ENCODE peak calls at places on chromosomes 11 and 22, in nine cellular contexts. R is activated T-helper 2 cell treated with anti-CD3 and anti-CD28 coated beads, Interferon-gamma antibody, Interleukin-2, Interleukin-4, amounts not matched to agents 10 μg/mL and 5 μg/mL and 100 μg/mL, durations not matched to agents 14 hours and 24 hours and 36 hours; O is activated CD4-positive, CD25-positive, alpha-beta regulatory T cell; C is left cardiac atrium; I is G401; U is heart left ventricle; A is NCI-H774; D is left ventricle myocardium superior; Y is central memory CD4-positive, alpha-beta T cell. P is an unnamed sample.

GRCh38 chr11:90556026-90556425 is 333.2 kb upstream of the CHORDC1 start:
- DNase-seq in R (no peak), O (no peak), C (no peak), I (no peak), U (no peak), A (no peak), D (no peak), Y (no peak), P (no peak)

GRCh38 chr22:48693377-48694135 is 1134.1 kb downstream of the BRD1 start:
- DNase-seq in R (no peak), O (no peak), C (no peak), I (no peak), U (no peak), A (no peak), D (no peak), Y (no peak), P (no peak)

GRCh38 chr11:63499874-63500273 is 6.0 kb upstream of the LGALS12 start:
- DNase-seq in R (no peak), O (no peak), C (no peak), I (no peak), U (no peak), A (no peak), D (no peak), Y (no peak), P (no peak)

GRCh38 chr11:75773595-75774353 is 5.2 kb downstream of the DGAT2 start:
- DNase-seq in R (no peak), O (no peak), C (peak), I (no peak), U (no peak), A (no peak), D (no peak), Y (no peak), P (no peak)

GRCh38 chr11:128823751-128824150 is 43.3 kb downstream of the KCNJ1 start:
- DNase-seq in R (no peak), O (no peak), C (no peak), I (no peak), U (no peak), A (no peak), D (no peak), Y (no peak), P (no peak)

GRCh38 chr11:111765320-111765983 is 737 bp downstream of the PPP2R1B start:
- DNase-seq in R (no peak), O (no peak), C (no peak), I (no peak), U (no peak), A (no peak), D (no peak), Y (no peak), P (no peak)

GRCh38 chr11:126997641-126998040 is 2.9 kb downstream of the KIRREL3 start:
- DNase-seq in R (no peak), O (no peak), C (no peak), I (peak), U (no peak), A (no peak), D (no peak), Y (no peak), P (no peak)

GRCh38 chr11:65588199-65589054 is 7.2 kb downstream of the KCNK7 start:
- DNase-seq in R (peak), O (peak), C (no peak), I (peak), U (peak), A (peak), D (peak), Y (peak), P (no peak)

GRCh38 chr11:114075891-114076441 is 16.5 kb downstream of the ZBTB16 start:
- DNase-seq in R (no peak), O (no peak), C (peak), I (no peak), U (peak), A (no peak), D (no peak), Y (peak), P (no peak)

GRCh38 chr11:77080643-77081210 is 14.0 kb downstream of the CAPN5 start:
- DNase-seq in R (no peak), O (no peak), C (peak), I (no peak), U (no peak), A (no peak), D (no peak), Y (no peak), P (no peak)

GRCh38 chr11:65857500-65858353 is at the start of gene CFL1:
- DNase-seq in R (peak), O (peak), C (peak), I (peak), U (peak), A (peak), D (peak), Y (peak), P (peak)

GRCh38 chr22:26170795-26171194 is 1.5 kb downstream of the SEZ6L start:
- DNase-seq in R (no peak), O (no peak), C (no peak), I (peak), U (peak), A (no peak), D (peak), Y (no peak), P (no peak)

GRCh38 chr11:94806436-94806835 is 38.3 kb downstream of the AMOTL1 start:
- DNase-seq in R (no peak), O (no peak), C (no peak), I (no peak), U (no peak), A (no peak), D (no peak), Y (no peak), P (no peak)

GRCh38 chr11:109512680-109513079 is 90.7 kb downstream of the C11orf87 start:
- DNase-seq in R (no peak), O (no peak), C (no peak), I (no peak), U (no peak), A (no peak), D (no peak), Y (no peak), P (no peak)

GRCh38 chr11:35115688-35116030 is 23.3 kb upstream of the CD44 start:
- DNase-seq in R (no peak), O (no peak), C (no peak), I (no peak), U (no peak), A (no peak), D (no peak), Y (no peak), P (no peak)

GRCh38 chr11:108589136-108589535 is 4.4 kb downstream of the EXPH5 start:
- DNase-seq in R (no peak), O (no peak), C (no peak), I (peak), U (no peak), A (no peak), D (no peak), Y (no peak), P (no peak)

P was measured in NCI-H1436 treated with DMSO at 0.1 percent for 48 hours.